ENCODE peak calls at places on chromosomes 6 and 20, in eight cellular contexts. S, K, Y, Q, B, R, L and M are unnamed samples. For H3K4me1, the result is how much of the 10 kb centered on the place peaks cover.

GRCh38 chr6:89562114-89562815 is 76.3 kb downstream of the LYRM2 start:
- DNase-seq in L (no peak), R (no peak), B (no peak), Y (no peak), K (no peak), Q (no peak), S (no peak), M (no peak)

GRCh38 chr6:34468378-34468892 is 2.6 kb downstream of the PACSIN1 start:
- DNase-seq in K (no peak), Y (no peak), L (no peak), S (no peak), R (no peak), Q (no peak), B (no peak), M (no peak)

GRCh38 chr6:69835414-69836179 is 30.8 kb upstream of the COL19A1 start:
- DNase-seq in L (peak), Y (no peak), K (peak), S (peak), R (peak), B (no peak), Q (peak), M (no peak)

GRCh38 chr6:113488061-113488460 is 369.1 kb upstream of the MARCKS start:
- DNase-seq in Y (no peak), B (no peak), S (no peak), K (no peak), Q (no peak), L (no peak), R (no peak), M (no peak)

GRCh38 chr6:20791074-20791473 is 256.8 kb downstream of the CDKAL1 start:
- DNase-seq in R (no peak), K (no peak), B (no peak), L (no peak), Q (no peak), S (no peak), Y (no peak), M (no peak)

GRCh38 chr6:134739299-134740090 is 210.4 kb downstream of the ALDH8A1 start:
- DNase-seq in R (no peak), Y (no peak), B (no peak), L (peak), Q (no peak), K (no peak), S (no peak), M (no peak)

GRCh38 chr20:64277571-64278318 is 22.2 kb downstream of the PCMTD2 start:
- DNase-seq in R (no peak), Y (no peak), B (no peak), S (no peak), L (no peak), K (no peak), Q (no peak), M (no peak)

GRCh38 chr6:16769131-16769985 is 8.1 kb upstream of the ATXN1 start:
- DNase-seq in S (peak), L (peak), B (no peak), K (peak), R (no peak), Q (peak), Y (peak), M (no peak)

GRCh38 chr6:41022294-41022693 is 16.7 kb downstream of the UNC5CL start:
- DNase-seq in L (no peak), B (no peak), S (no peak), Y (no peak), R (no peak), K (no peak), Q (no peak), M (no peak)

GRCh38 chr20:37273988-37274387 is 12.4 kb upstream of the GHRH start:
- DNase-seq in S (no peak), K (no peak), B (no peak), Q (no peak), L (no peak), R (no peak), Y (no peak), M (no peak)
- H3K4me1 ChIP-seq in S (under half), K (under half), B (under half), Q (under half), L (under half), R (under half), Y (under half), M (under half)

DNA sequence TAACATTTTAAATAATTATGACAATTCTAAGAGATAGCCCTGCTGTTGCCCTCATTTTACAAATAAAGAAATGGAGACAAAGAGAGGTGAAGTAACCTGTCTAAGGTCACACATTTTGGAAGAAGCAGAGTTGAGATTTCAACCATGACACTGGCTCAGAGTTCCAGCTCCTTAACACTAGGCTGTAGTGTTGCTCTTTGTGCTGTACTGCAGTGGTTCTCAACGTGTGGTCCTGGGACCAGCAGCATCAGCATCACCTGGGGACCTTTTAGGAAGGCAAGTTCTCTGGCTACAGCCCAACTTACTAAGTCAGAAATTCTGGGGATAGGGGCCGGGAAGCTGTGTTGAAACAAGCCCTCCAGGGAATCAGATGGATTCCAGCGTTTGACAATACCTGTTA is 62.4 kb upstream of the FERMT1 start:
- DNase-seq in L (no peak), Q (no peak), B (no peak), R (no peak), S (no peak), Y (no peak), K (peak), M (no peak)
- TF ChIP-seq CTCF in L (no peak), Q (no peak), B (no peak), R (peak), S (no peak), Y (no peak), K (peak), M (no peak)

GRCh38 chr6:166490671-166491500 is 95.6 kb downstream of the RAMACL start:
- DNase-seq in S (peak), Q (no peak), L (peak), K (no peak), Y (no peak), R (no peak), B (no peak), M (peak)

GRCh38 chr6:166488701-166489100 is 97.8 kb downstream of the RAMACL start:
- DNase-seq in R (no peak), Y (no peak), S (peak), K (no peak), Q (no peak), L (no peak), B (peak), M (no peak)

GRCh38 chr6:166488081-166488685 is 98.3 kb downstream of the RAMACL start:
- DNase-seq in Y (peak), K (no peak), R (no peak), L (peak), S (peak), B (peak), Q (no peak), M (no peak)

GRCh38 chr6:166487148-166487547 is 99.3 kb downstream of the RAMACL start:
- DNase-seq in S (peak), Y (no peak), B (peak), R (no peak), Q (no peak), L (no peak), K (no peak), M (no peak)

GRCh38 chr6:166489301-166490155 is 97.0 kb downstream of the RAMACL start:
- DNase-seq in R (no peak), Q (no peak), K (no peak), L (no peak), S (peak), Y (no peak), B (no peak), M (no peak)
- H3K27ac ChIP-seq in R (no peak), Q (no peak), K (no peak), L (no peak), S (no peak), Y (no peak), B (no peak), M (no peak)

GRCh38 chr6:8084586-8084985 is 17.8 kb downstream of the EEF1E1 start:
- DNase-seq in S (no peak), Y (no peak), K (no peak), R (no peak), L (no peak), B (no peak), Q (no peak), M (no peak)
- H3K4me1 ChIP-seq in S (half or more), Y (under half), K (under half), R (half or more), L (under half), B (half or more), Q (half or more), M (under half)

DNA sequence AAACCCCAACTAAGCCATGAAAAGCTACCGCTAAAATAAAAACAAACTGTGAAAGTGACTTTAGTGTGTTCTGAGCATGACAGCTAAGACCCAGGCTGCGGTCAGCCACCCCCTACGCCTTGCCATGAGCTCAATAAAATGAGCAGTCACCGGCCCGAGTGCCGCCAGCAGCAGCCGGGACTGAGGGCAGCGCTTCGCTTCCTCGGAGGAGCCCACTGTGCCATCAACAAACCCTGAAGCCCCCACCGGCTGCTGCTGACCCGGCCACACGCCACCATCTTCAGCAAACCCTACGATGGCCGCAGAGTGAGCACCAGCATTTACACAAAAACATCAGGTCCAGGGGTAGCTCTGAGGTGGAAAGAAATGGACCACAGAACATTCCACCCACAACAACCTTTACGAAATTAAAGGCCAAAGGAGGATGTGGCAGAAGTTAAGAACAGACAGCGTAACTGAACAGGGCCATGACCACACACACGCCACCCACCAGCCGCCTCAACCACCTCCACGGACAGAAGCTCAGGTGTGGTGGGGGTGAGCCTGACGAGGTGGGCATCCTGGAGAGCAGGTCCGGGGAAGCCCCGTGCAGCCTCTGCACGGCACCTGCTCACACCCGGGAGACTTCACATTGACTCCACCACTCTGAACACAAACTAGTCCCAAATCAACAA is 67.0 kb downstream of the THBS2 start:
- DNase-seq in Y (no peak), L (no peak), S (no peak), Q (no peak), B (peak), K (no peak), R (no peak), M (no peak)
- TF ChIP-seq CTCF in Y (no peak), L (no peak), S (no peak), Q (no peak), B (no peak), K (no peak), R (no peak), M (no peak)

GRCh38 chr6:25880601-25881000 is 6.6 kb upstream of the SLC17A3 start:
- DNase-seq in Y (no peak), R (no peak), L (no peak), K (no peak), Q (no peak), S (no peak), B (no peak), M (no peak)
- H3K27ac ChIP-seq in Y (no peak), R (no peak), L (no peak), K (no peak), Q (no peak), S (no peak), B (no peak), M (no peak)

DNA sequence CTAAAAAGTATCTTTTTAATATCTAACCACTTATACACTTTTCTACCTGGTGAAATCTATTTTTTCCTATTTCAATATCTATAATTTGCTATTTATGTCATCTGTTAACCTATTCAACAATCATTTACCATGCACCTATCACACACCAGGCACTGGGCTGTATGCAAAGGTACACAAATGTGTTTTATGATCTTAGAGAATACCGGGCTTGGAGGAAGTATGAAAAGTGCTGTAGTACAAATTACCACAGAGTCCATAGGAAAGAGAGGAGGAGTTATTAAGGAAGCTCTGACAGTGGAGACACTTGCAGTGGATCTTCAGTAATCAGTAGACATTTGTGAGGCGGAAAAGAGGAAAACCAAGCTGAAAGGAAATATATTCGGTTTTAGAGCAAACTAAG is 96.0 kb downstream of the HIVEP2 start:
- DNase-seq in R (no peak), K (no peak), Y (no peak), S (no peak), L (no peak), Q (no peak), B (no peak), M (no peak)
- H3K4me1 ChIP-seq in R (under half), K (under half), Y (half or more), S (under half), L (under half), Q (under half), B (under half), M (under half)

GRCh38 chr6:105871542-105871941 is 214.6 kb upstream of the PRDM1 start:
- DNase-seq in Q (no peak), S (no peak), K (no peak), R (no peak), Y (no peak), B (no peak), L (no peak), M (no peak)
- TF ChIP-seq CTCF in Q (no peak), S (no peak), K (no peak), R (no peak), Y (no peak), B (no peak), L (no peak), M (no peak)

GRCh38 chr6:101042966-101043365 is 161.8 kb upstream of the ASCC3 start:
- DNase-seq in Q (no peak), Y (no peak), S (no peak), R (no peak), L (no peak), K (no peak), B (no peak), M (no peak)
- H3K27ac ChIP-seq in Q (no peak), Y (no peak), S (no peak), R (no peak), L (no peak), K (no peak), B (no peak), M (no peak)

DNA sequence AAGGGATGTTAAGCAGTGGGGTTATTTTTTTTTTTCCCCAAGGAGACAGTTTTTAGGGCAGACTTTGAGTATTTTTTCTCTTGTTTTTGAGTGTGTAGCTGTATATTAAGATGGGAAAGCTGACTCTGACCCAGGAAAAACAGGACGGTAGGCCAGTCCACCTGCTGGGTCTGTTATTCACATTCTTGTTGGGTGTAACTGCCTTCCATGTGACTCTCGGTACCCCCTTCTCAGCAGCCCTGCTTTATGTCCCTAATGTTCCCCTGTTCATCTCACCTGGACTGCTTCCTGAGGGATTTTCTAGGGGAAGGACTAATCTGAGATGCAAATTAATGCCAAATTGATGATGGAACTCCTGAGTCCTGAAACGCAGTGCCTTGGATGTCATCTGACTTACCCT is 21.9 kb downstream of the FOXO3 start:
- DNase-seq in B (no peak), Y (no peak), S (no peak), K (no peak), Q (no peak), L (no peak), R (no peak), M (no peak)
- H3K4me1 ChIP-seq in B (half or more), Y (under half), S (half or more), K (under half), Q (under half), L (half or more), R (under half), M (half or more)